ENCODE peak calls at places on chromosomes 4 and X, in nine cellular contexts. I is pancreas, X is MM.1S, L is GM12878, C is endothelial cell of umbilical vein, Q is IMR-90, T is breast epithelium, O is heart left ventricle, F is esophagus muscularis mucosa. S is an unnamed sample. For H3K27me3, H3K4me1 and H3K9me3, the result is how much of the 10 kb centered on the place peaks cover.

GRCh38 chr4:41748074-41748787 is at the start of gene PHOX2B:
- DNase-seq in I (no peak), X (no peak), L (no peak), C (no peak), Q (no peak), T (no peak), O (no peak), F (peak), S (no peak)

GRCh38 chrX:19280636-19281035 is 63.1 kb upstream of the PDHA1 start:
- DNase-seq in I (no peak), X (no peak), L (no peak), C (no peak), Q (no peak), T (no peak), O (no peak), F (no peak), S (no peak)

GRCh38 chr4:119244344-119244743 is 31.8 kb downstream of the USP53 start:
- DNase-seq in I (no peak), X (no peak), L (no peak), C (peak), Q (no peak), T (no peak), O (no peak), F (no peak), S (no peak)

GRCh38 chrX:48890934-48891401 is 6.6 kb downstream of the TIMM17B start:
- DNase-seq in I (peak), X (peak), L (no peak), C (no peak), Q (no peak), T (no peak), O (no peak), F (no peak), S (peak)

GRCh38 chr4:184845367-184846011 is 19.7 kb upstream of the ACSL1 start:
- DNase-seq in I (no peak), X (peak), L (no peak), C (no peak), Q (peak), T (no peak), O (no peak), F (no peak), S (no peak)

GRCh38 chrX:38973327-38973726 is 172.1 kb downstream of the MID1IP1 start:
- DNase-seq in I (no peak), X (no peak), L (no peak), C (no peak), Q (peak), T (no peak), O (no peak), F (no peak), S (no peak)

GRCh38 chr4:28357985-28358384 is 1497.3 kb downstream of the STIM2 start:
- DNase-seq in I (no peak), X (no peak), L (no peak), C (no peak), Q (peak), T (no peak), O (no peak), F (no peak), S (no peak)

GRCh38 chr4:174631901-174632758 is 109.8 kb upstream of the HPGD start:
- DNase-seq in I (no peak), X (peak), L (no peak), C (peak), Q (peak), T (no peak), O (no peak), F (no peak), S (peak)

GRCh38 chrX:24498975-24499374 is 33.9 kb downstream of the PDK3 start:
- DNase-seq in I (no peak), X (peak), L (no peak), C (peak), Q (peak), T (no peak), O (no peak), F (no peak), S (peak)

GRCh38 chrX:108199691-108200090 is 108.1 kb downstream of the ATG4A start:
- DNase-seq in I (no peak), X (peak), L (no peak), C (peak), Q (peak), T (no peak), O (no peak), F (no peak), S (peak)

GRCh38 chr4:48254381-48255072 is 15.1 kb downstream of the TEC start:
- DNase-seq in I (peak), X (no peak), L (no peak), C (no peak), Q (peak), T (no peak), O (no peak), F (no peak), S (peak)

GRCh38 chrX:138710866-138711331 is 618 bp downstream of the FGF13 start:
- DNase-seq in I (no peak), X (no peak), L (no peak), C (no peak), Q (no peak), T (no peak), O (no peak), F (no peak), S (no peak)

GRCh38 chr4:107304699-107305286 is 268.7 kb upstream of the DKK2 start:
- DNase-seq in I (no peak), X (no peak), L (no peak), C (no peak), Q (no peak), T (no peak), O (no peak), F (no peak), S (no peak)

GRCh38 chrX:585115-585808 is 45.3 kb upstream of the SHOX start:
- DNase-seq in I (no peak), X (no peak), L (no peak), C (no peak), Q (no peak), T (no peak), O (no peak), F (no peak), S (no peak)

GRCh38 chr4:82380344-82380743 is 6.6 kb upstream of the HNRNPD start:
- DNase-seq in I (no peak), X (no peak), L (no peak), C (no peak), Q (no peak), T (peak), O (peak), F (no peak), S (no peak)

GRCh38 chr4:41124916-41125548 is 89.3 kb downstream of the APBB2 start:
- DNase-seq in I (no peak), X (no peak), L (no peak), C (no peak), Q (no peak), T (no peak), O (no peak), F (no peak), S (no peak)

GRCh38 chrX:14050704-14051103 is 21.0 kb upstream of the GEMIN8 start:
- DNase-seq in I (no peak), X (no peak), L (no peak), C (no peak), Q (peak), T (no peak), O (no peak), F (no peak), S (no peak)

GRCh38 chr4:52199574-52200338 is 148.7 kb downstream of the SPATA18 start:
- DNase-seq in I (no peak), X (no peak), L (no peak), C (no peak), Q (peak), T (no peak), O (no peak), F (no peak), S (no peak)

GRCh38 chr4:76856183-76856969 is 41.6 kb downstream of the SOWAHB start:
- DNase-seq in I (peak), X (no peak), L (no peak), C (peak), Q (peak), T (no peak), O (no peak), F (no peak), S (peak)

GRCh38 chr4:1596393-1596792 is 87.7 kb downstream of the FAM53A start:
- DNase-seq in I (no peak), X (no peak), L (no peak), C (no peak), Q (no peak), T (no peak), O (no peak), F (no peak), S (no peak)

GRCh38 chrX:6660567-6661252 is 125.8 kb upstream of the VCX3A start:
- DNase-seq in I (no peak), X (no peak), L (no peak), C (no peak), Q (no peak), T (no peak), O (no peak), F (no peak), S (no peak)

GRCh38 chrX:154436597-154437397 is at the start of gene GDI1:
- DNase-seq in I (peak), X (peak), L (no peak), C (no peak), Q (peak), T (no peak), O (peak), F (no peak), S (peak)

GRCh38 chr4:165723051-165723805 is 149.8 kb upstream of the TLL1 start:
- DNase-seq in I (no peak), X (no peak), L (no peak), C (no peak), Q (no peak), T (no peak), O (no peak), F (no peak), S (no peak)

GRCh38 chr4:83248486-83248885 is 36.1 kb downstream of the COQ2 start:
- DNase-seq in I (no peak), X (no peak), L (no peak), C (no peak), Q (peak), T (no peak), O (no peak), F (no peak), S (peak)

GRCh38 chr4:37246891-37247290 is 2.3 kb downstream of the NWD2 start:
- DNase-seq in I (no peak), X (no peak), L (no peak), C (no peak), Q (no peak), T (no peak), O (no peak), F (no peak), S (no peak)

GRCh38 chr4:37243722-37244582 is 591 bp upstream of the NWD2 start:
- DNase-seq in I (no peak), X (no peak), L (no peak), C (no peak), Q (no peak), T (no peak), O (no peak), F (no peak), S (no peak)

GRCh38 chr4:37243061-37243460 is 1.5 kb upstream of the NWD2 start:
- DNase-seq in I (no peak), X (no peak), L (no peak), C (no peak), Q (no peak), T (no peak), O (no peak), F (no peak), S (no peak)

GRCh38 chr4:37244583-37245390 is at the start of gene NWD2:
- DNase-seq in I (no peak), X (no peak), L (no peak), C (no peak), Q (no peak), T (no peak), O (no peak), F (no peak), S (no peak)

DNA sequence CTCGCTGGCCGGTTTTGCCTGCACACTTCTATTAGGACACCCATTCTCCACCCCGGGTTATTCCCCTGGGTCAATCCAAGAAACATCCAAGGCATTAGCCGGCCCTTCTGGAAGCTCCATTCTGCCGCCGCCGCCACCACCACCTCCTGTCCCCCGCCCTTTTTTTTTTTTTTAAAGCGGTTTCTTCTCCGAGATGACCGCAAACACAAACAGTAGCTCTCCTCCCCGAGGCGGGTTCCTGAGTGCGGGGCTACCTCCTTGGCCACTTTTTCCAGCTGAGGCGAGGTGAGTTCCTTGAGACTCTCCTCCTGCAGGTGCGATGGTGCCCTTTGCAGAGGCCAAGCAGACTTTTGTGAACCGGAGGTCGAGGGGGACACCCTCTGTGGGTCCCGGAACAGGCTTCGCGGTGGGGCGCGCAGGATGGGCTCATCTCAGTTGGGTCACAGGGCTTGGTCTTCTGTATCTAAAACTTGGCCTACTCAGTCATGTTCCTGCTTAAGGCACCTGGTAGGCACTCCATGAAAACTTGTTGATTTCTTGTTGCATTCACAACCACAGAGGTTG is 930 bp downstream of the NWD2 start:
- DNase-seq in I (no peak), X (no peak), L (no peak), C (no peak), Q (no peak), T (no peak), O (no peak), F (no peak), S (no peak)
- H3K27me3 ChIP-seq in I (under half), X (under half), L (under half), C (under half), Q (under half), T (under half), O (half or more), F (under half), S (under half)

GRCh38 chr4:152106113-152106763 is 345.4 kb upstream of the GATB start:
- DNase-seq in I (no peak), X (no peak), L (no peak), C (peak), Q (peak), T (no peak), O (no peak), F (peak), S (peak)
- H3K4me1 ChIP-seq in I (under half), X (under half), L (under half), C (under half), Q (under half), T (under half), O (under half), F (under half), S (under half)

GRCh38 chr4:24889991-24890390 is 22.9 kb downstream of the CCDC149 start:
- DNase-seq in I (no peak), X (no peak), L (peak), C (no peak), Q (peak), T (no peak), O (no peak), F (no peak), S (no peak)
- H3K9me3 ChIP-seq in I (under half), X (under half), L (under half), C (under half), Q (under half), T (under half), O (under half), F (under half), S (under half)

DNA sequence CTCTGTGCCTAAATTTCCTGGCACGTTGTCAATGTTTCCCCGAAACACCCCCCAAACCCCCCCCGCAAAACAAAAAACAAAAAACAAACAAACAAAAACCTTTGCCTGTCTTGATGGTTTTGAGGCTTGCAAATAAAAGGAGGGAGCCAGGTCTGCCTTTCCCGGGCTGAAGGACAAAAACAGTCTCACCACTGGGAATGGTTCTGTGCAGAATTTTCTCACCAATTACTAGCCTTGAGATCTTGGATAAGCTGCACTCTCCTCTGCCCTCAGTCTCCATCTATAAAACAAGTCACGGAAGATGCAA is 15.5 kb downstream of the NKX3-2 start:
- DNase-seq in I (no peak), X (peak), L (no peak), C (no peak), Q (no peak), T (no peak), O (no peak), F (no peak), S (no peak)
- H3K27me3 ChIP-seq in I (under half), X (under half), L (under half), C (half or more), Q (half or more), T (under half), O (half or more), F (half or more), S (half or more)

GRCh38 chr4:101187837-101188236 is 159.5 kb downstream of the PPP3CA start:
- DNase-seq in I (no peak), X (no peak), L (no peak), C (peak), Q (no peak), T (no peak), O (no peak), F (no peak), S (peak)
- H3K4me1 ChIP-seq in I (under half), X (under half), L (under half), C (under half), Q (under half), T (under half), O (under half), F (under half), S (under half)

GRCh38 chr4:152037435-152037834 is 276.6 kb upstream of the GATB start:
- DNase-seq in I (no peak), X (peak), L (no peak), C (no peak), Q (no peak), T (no peak), O (no peak), F (no peak), S (no peak)

GRCh38 chr4:152036626-152037025 is 275.8 kb upstream of the GATB start:
- DNase-seq in I (no peak), X (no peak), L (no peak), C (no peak), Q (peak), T (no peak), O (no peak), F (peak), S (no peak)

GRCh38 chr4:152039085-152039484 is 278.3 kb upstream of the GATB start:
- DNase-seq in I (no peak), X (no peak), L (no peak), C (no peak), Q (peak), T (no peak), O (no peak), F (peak), S (no peak)

GRCh38 chr4:152041304-152041703 is 280.5 kb upstream of the GATB start:
- DNase-seq in I (no peak), X (no peak), L (no peak), C (no peak), Q (no peak), T (no peak), O (no peak), F (peak), S (no peak)

DNA sequence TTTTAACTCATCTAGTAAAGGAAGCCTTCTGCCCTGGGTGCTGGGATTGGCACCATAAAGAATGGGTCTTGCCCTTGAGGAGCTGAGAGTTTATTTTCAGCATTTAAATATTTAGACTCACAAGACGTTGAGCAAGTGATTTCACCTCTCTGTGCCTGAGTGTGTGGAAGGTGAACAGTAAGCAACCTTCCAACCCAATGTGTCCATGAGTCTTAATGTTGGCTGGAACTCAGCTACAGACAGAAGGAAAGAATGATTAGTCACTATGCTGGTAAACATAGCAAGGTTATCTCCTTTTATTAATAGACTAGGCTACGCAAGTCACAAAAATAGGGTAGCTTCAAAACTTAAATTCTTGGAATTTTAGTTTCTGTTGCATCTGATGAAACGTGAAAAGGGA is 277.4 kb upstream of the GATB start:
- DNase-seq in I (no peak), X (no peak), L (no peak), C (no peak), Q (peak), T (no peak), O (no peak), F (peak), S (no peak)
- H3K9me3 ChIP-seq in I (under half), X (under half), L (under half), C (under half), Q (under half), T (under half), O (under half), F (under half), S (under half)

GRCh38 chr4:13548059-13548983 is 4.0 kb upstream of the NKX3-2 start:
- DNase-seq in I (no peak), X (peak), L (no peak), C (no peak), Q (no peak), T (no peak), O (no peak), F (no peak), S (no peak)
- H3K27me3 ChIP-seq in I (under half), X (under half), L (under half), C (under half), Q (under half), T (under half), O (half or more), F (half or more), S (under half)

GRCh38 chr4:95362906-95363578 is 185.7 kb downstream of the UNC5C start:
- DNase-seq in I (no peak), X (peak), L (no peak), C (peak), Q (peak), T (no peak), O (no peak), F (no peak), S (no peak)
- H3K4me1 ChIP-seq in I (under half), X (under half), L (under half), C (under half), Q (under half), T (under half), O (under half), F (under half), S (under half)

GRCh38 chrX:65921363-65921762 is 118.5 kb downstream of the VSIG4 start:
- DNase-seq in I (no peak), X (no peak), L (no peak), C (no peak), Q (no peak), T (no peak), O (no peak), F (no peak), S (no peak)

GRCh38 chrX:65925592-65925991 is 114.3 kb downstream of the VSIG4 start:
- DNase-seq in I (no peak), X (no peak), L (no peak), C (no peak), Q (no peak), T (no peak), O (no peak), F (no peak), S (no peak)

GRCh38 chrX:65928522-65928921 is 111.4 kb downstream of the VSIG4 start:
- DNase-seq in I (no peak), X (no peak), L (no peak), C (no peak), Q (no peak), T (no peak), O (no peak), F (no peak), S (no peak)

GRCh38 chrX:65926095-65927019 is 113.5 kb downstream of the VSIG4 start:
- DNase-seq in I (no peak), X (peak), L (peak), C (no peak), Q (no peak), T (no peak), O (no peak), F (no peak), S (peak)

DNA sequence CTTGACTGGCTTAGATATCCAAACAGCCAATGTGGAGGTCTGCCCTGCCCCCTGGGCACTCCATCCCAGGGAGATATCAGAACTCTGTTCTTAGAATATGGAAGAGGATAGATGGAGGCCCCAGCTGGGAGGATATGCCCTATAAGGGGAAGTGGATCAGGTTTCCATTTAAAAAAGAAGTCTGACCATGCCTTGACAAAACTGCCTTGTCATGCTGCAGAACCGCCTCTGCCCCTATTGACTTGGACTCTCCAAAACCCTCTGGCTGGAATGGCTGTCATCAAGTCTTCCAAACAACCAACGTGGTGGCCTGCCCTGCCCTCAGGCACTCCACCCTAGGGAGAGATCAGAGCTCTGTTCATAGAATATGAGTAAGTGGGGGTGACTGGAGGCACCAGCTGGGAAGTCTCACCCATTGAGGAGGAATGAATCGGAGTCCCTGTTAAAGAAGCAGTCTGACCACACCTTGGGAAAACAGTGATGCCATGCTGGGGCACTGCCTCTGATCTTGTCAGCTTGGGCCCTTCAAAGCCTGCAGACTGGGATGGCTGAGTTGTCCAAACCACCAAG is 114.9 kb downstream of the VSIG4 start:
- DNase-seq in I (no peak), X (no peak), L (no peak), C (no peak), Q (no peak), T (no peak), O (no peak), F (no peak), S (no peak)
- H3K9me3 ChIP-seq in I (under half), X (under half), L (under half), C (under half), Q (under half), T (under half), O (under half), F (under half), S (under half)

GRCh38 chr4:5887361-5888221 is 5.3 kb downstream of the CRMP1 start:
- DNase-seq in I (no peak), X (no peak), L (no peak), C (no peak), Q (no peak), T (no peak), O (no peak), F (no peak), S (no peak)
- H3K27me3 ChIP-seq in I (under half), X (under half), L (under half), C (under half), Q (under half), T (under half), O (half or more), F (half or more), S (under half)

S was measured in small intestine.